ENCODE peak calls at places on chromosomes 6 and 20, in six cellular contexts. O, A, Y, W, K and E are unnamed samples.

GRCh38 chr6:138454976-138455706 is 44.2 kb downstream of the NHSL1 start:
- DNase-seq in O (no peak), A (no peak), Y (no peak), W (no peak), K (no peak), E (no peak)

GRCh38 chr20:44780226-44780625 is 30.1 kb downstream of the RIMS4 start:
- DNase-seq in O (peak), A (peak), Y (peak), W (peak), K (peak), E (peak)

GRCh38 chr6:156033598-156033997 is 578.0 kb upstream of the NOX3 start:
- DNase-seq in O (no peak), A (no peak), Y (no peak), W (no peak), K (no peak), E (no peak)

GRCh38 chr6:24489881-24490280 is 503 bp upstream of the GPLD1 start:
- DNase-seq in O (no peak), A (no peak), Y (peak), W (no peak), K (peak), E (no peak)

GRCh38 chr20:49379338-49379737 is 101.5 kb upstream of the ZNFX1 start:
- DNase-seq in O (no peak), A (no peak), Y (no peak), W (no peak), K (no peak), E (no peak)

GRCh38 chr20:33732166-33732970 is 572 bp downstream of the ZNF341 start:
- DNase-seq in O (peak), A (peak), Y (no peak), W (no peak), K (peak), E (no peak)

GRCh38 chr20:47810686-47811347 is 25.5 kb upstream of the SULF2 start:
- DNase-seq in O (no peak), A (no peak), Y (no peak), W (no peak), K (no peak), E (no peak)

GRCh38 chr6:23319560-23319959 is 750.2 kb downstream of the HDGFL1 start:
- DNase-seq in O (no peak), A (no peak), Y (no peak), W (no peak), K (no peak), E (no peak)

GRCh38 chr6:98039443-98039842 is 756.4 kb upstream of the MMS22L start:
- DNase-seq in O (peak), A (no peak), Y (no peak), W (no peak), K (no peak), E (peak)

GRCh38 chr20:48052492-48052870 is 267.2 kb upstream of the SULF2 start:
- DNase-seq in O (no peak), A (no peak), Y (no peak), W (no peak), K (peak), E (no peak)

GRCh38 chr20:35003211-35004031 is 47.8 kb downstream of the MYH7B start:
- DNase-seq in O (no peak), A (no peak), Y (no peak), W (no peak), K (no peak), E (no peak)

GRCh38 chr20:3621111-3621510 is 42.1 kb downstream of the GFRA4 start:
- DNase-seq in O (peak), A (no peak), Y (no peak), W (no peak), K (no peak), E (peak)

GRCh38 chr20:36848078-36848660 is 27.8 kb upstream of the TLDC2 start:
- DNase-seq in O (no peak), A (no peak), Y (peak), W (no peak), K (peak), E (no peak)

GRCh38 chr6:170180671-170181337 is 110.1 kb downstream of the DLL1 start:
- DNase-seq in O (no peak), A (peak), Y (no peak), W (no peak), K (no peak), E (no peak)

GRCh38 chr6:30752164-30752927 is 8.0 kb upstream of the IER3 start:
- DNase-seq in O (no peak), A (no peak), Y (peak), W (no peak), K (peak), E (no peak)

GRCh38 chr6:110352603-110353303 is 5.4 kb downstream of the METTL24 start:
- DNase-seq in O (no peak), A (no peak), Y (peak), W (no peak), K (peak), E (no peak)

GRCh38 chr20:61925555-61926252 is 140.0 kb downstream of the TAF4 start:
- DNase-seq in O (no peak), A (no peak), Y (peak), W (no peak), K (no peak), E (no peak)

GRCh38 chr6:28742668-28743270 is 181.0 kb downstream of the TRIM27 start:
- DNase-seq in O (peak), A (peak), Y (peak), W (no peak), K (peak), E (peak)

GRCh38 chr20:62616728-62617621 is 25.3 kb upstream of the SLCO4A1 start:
- DNase-seq in O (peak), A (peak), Y (peak), W (peak), K (peak), E (peak)

GRCh38 chr6:170235726-170236125 is 55.2 kb downstream of the DLL1 start:
- DNase-seq in O (no peak), A (no peak), Y (no peak), W (peak), K (no peak), E (no peak)

GRCh38 chr6:4967301-4968030 is 36.4 kb downstream of the RPP40 start:
- DNase-seq in O (no peak), A (no peak), Y (no peak), W (no peak), K (no peak), E (no peak)

GRCh38 chr6:4965506-4966389 is 38.1 kb downstream of the RPP40 start:
- DNase-seq in O (no peak), A (no peak), Y (no peak), W (no peak), K (no peak), E (no peak)

GRCh38 chr6:4962905-4963304 is 40.9 kb downstream of the RPP40 start:
- DNase-seq in O (no peak), A (no peak), Y (no peak), W (no peak), K (no peak), E (no peak)

GRCh38 chr6:4961322-4962168 is 42.3 kb downstream of the RPP40 start:
- DNase-seq in O (no peak), A (no peak), Y (peak), W (no peak), K (peak), E (no peak)

DNA sequence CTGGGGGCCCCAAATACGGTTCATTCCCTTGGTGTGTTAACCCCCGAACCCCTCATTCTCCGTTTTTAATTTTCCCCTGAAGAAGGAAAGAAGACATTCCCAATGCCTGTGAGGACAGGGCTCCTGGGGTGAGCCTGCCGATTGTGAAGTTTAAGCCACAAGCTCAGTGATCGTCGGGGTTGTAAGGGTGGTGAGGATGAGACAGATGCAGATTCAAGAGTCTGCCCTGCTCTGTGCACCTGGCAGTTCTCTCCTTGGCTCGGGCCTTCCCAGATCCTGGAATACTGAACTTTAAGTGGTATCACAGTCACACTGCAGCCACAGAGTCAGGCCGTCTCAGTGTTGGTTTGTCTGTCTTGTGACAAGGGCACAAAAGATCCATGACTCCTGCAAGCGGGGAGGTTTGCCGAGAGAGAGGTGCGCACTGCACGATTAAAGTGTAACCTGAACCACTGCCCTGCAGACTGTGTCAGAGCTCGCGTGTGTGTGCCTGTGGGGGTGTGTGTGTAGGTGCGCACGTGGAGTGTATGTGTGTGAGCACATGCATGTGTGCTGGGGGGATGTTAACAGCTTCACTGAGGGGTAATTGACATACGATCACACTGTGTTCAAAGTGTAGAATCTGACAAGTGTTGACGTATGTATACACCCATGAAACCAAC is 39.0 kb downstream of the RPP40 start:
- DNase-seq in O (no peak), A (no peak), Y (no peak), W (no peak), K (no peak), E (no peak)
- H2BK5ac ChIP-seq in O (no peak), A (no peak), Y (no peak), W (no peak), K (no peak), E (no peak)

DNA sequence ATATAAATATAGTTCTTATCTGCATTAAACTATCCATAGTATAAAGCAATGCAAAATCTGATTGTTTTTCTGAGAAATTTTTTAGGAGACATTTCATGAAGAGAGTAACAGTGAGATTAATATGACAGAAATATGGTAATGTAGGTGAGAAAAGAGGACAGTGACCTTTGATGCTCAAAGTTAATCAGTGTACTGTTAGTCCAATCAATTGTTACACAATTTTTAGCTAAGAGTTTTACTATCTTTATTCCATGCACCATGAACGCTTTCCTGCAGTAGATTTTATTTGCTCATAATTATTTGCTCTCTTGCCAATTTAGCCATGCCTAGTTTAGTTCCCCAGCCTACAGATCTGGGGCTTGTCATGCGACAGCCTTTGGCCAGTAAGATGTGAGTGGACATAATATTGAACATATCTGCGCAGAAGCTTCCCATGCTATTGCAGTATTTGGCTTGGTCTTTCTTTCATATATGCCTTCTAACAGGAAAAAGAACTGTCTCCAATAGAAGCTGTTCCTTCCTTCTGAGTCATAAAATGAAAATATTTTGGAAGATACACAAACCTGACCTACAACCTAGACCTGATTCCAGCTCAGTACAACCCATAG is 38.7 kb downstream of the FKBP1C start:
- DNase-seq in O (no peak), A (no peak), Y (no peak), W (no peak), K (no peak), E (no peak)
- H2BK15ac ChIP-seq in O (no peak), A (no peak), Y (no peak), W (no peak), K (no peak), E (no peak)

DNA sequence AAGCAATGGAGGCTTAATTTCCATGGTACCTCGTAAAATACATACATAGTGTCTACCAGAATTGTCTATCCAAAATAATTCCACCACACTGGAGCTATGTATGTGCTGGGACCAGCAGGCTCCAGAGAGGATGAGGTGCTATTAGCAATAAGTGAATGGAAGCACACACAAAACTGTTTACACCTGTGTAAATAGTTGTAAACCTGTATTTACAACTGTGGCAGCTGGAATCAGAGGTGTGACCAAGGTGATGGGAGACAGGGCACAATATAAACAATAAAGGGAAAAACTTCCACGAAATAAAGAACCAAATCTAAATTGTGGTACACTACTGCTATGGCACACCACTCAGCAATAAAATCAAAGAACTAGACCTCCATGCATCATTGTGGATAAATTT is 14.4 kb downstream of the RARS2 start:
- DNase-seq in O (no peak), A (no peak), Y (no peak), W (no peak), K (no peak), E (no peak)
- H3K9ac ChIP-seq in O (no peak), A (no peak), Y (no peak), W (no peak), K (no peak), E (no peak)

GRCh38 chr6:89566930-89567634 is 71.5 kb downstream of the LYRM2 start:
- DNase-seq in O (no peak), A (no peak), Y (no peak), W (peak), K (no peak), E (peak)
- H2BK5ac ChIP-seq in O (no peak), A (no peak), Y (no peak), W (peak), K (no peak), E (no peak)

DNA sequence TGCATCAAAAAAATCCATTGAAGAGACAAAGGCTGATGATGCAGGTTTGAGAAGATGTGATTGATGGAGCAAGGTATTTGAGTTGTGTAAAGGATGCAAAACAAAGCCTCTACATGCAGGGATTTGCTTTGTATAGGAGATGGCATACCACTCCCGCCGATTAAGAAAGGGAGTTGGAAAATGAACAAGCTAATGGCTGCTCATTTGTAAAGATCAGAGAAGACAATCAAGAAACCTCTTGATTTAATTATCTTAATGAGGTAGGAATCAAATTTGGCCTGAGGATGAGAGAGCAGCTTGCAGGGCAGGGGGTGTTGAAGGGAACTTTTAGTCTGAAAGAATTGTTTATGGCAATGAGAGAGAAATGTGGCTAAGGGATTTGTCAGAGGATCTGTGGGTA is 448.2 kb upstream of the ADGRB3 start:
- DNase-seq in O (no peak), A (no peak), Y (no peak), W (peak), K (no peak), E (no peak)
- H2BK15ac ChIP-seq in O (no peak), A (no peak), Y (no peak), W (no peak), K (no peak), E (peak)